ENCODE peak calls at places on chromosome 6, in four cellular contexts. J, F, R and Y are unnamed samples. For H3K4me1, the result is how much of the 10 kb centered on the place peaks cover.

GRCh38 chr6:167134448-167135328 is 11.8 kb downstream of the CCR6 start:
- DNase-seq in F (no peak), R (no peak), J (no peak), Y (no peak)

GRCh38 chr6:44446626-44447297 is 59.3 kb downstream of the CDC5L start:
- DNase-seq in J (peak), R (peak), F (no peak), Y (no peak)

GRCh38 chr6:143948208-143948607 is 59.9 kb downstream of the PLAGL1 start:
- DNase-seq in F (no peak), J (no peak), R (no peak), Y (no peak)

GRCh38 chr6:169880516-169880915 is 129.1 kb downstream of the ERMARD start:
- DNase-seq in R (no peak), F (peak), J (no peak), Y (no peak)

GRCh38 chr6:98498891-98499290 is 335.5 kb upstream of the POU3F2 start:
- DNase-seq in J (no peak), F (no peak), R (no peak), Y (no peak)

GRCh38 chr6:4599924-4600323 is 176.3 kb upstream of the CDYL start:
- DNase-seq in J (peak), F (no peak), R (peak), Y (no peak)

GRCh38 chr6:43243649-43244321 is 504 bp downstream of the TTBK1 start:
- DNase-seq in R (no peak), F (no peak), J (no peak), Y (no peak)

GRCh38 chr6:157602521-157603288 is 220.3 kb upstream of the SNX9 start:
- DNase-seq in J (no peak), R (no peak), F (no peak), Y (no peak)

GRCh38 chr6:118501816-118502568 is 46.1 kb upstream of the PLN start:
- DNase-seq in R (no peak), F (no peak), J (no peak), Y (no peak)

GRCh38 chr6:117559299-117559698 is 43.0 kb downstream of the GOPC start:
- DNase-seq in F (no peak), R (no peak), J (no peak), Y (no peak)

GRCh38 chr6:11618533-11618932 is 81.0 kb downstream of the TMEM170B start:
- DNase-seq in R (no peak), J (peak), F (no peak), Y (no peak)

GRCh38 chr6:44126320-44127149 is 717 bp downstream of the MRPL14 start:
- DNase-seq in J (peak), R (peak), F (peak), Y (peak)

DNA sequence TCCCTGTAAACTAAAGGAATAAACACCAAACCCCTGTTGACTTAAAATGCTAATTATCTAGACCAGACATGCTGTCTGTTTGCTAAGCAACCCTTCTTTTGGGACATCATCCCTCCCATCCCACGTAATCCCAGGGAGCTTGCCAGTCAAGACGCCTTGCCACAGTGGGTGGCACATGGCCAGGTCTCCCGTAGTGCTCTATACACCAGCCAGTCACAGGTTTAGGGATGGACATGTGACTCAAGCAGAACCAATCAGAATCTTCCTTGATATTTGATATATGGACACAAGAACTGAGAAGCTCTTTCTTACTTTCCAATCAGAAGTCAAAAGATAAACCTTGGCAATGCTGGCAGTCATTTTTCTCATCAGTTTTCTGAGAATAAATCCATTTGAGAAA is 60.0 kb downstream of the CNKSR3 start:
- DNase-seq in J (no peak), R (no peak), F (no peak), Y (no peak)
- H3K4me1 ChIP-seq in J (under half), R (under half), F (under half), Y (under half)

DNA sequence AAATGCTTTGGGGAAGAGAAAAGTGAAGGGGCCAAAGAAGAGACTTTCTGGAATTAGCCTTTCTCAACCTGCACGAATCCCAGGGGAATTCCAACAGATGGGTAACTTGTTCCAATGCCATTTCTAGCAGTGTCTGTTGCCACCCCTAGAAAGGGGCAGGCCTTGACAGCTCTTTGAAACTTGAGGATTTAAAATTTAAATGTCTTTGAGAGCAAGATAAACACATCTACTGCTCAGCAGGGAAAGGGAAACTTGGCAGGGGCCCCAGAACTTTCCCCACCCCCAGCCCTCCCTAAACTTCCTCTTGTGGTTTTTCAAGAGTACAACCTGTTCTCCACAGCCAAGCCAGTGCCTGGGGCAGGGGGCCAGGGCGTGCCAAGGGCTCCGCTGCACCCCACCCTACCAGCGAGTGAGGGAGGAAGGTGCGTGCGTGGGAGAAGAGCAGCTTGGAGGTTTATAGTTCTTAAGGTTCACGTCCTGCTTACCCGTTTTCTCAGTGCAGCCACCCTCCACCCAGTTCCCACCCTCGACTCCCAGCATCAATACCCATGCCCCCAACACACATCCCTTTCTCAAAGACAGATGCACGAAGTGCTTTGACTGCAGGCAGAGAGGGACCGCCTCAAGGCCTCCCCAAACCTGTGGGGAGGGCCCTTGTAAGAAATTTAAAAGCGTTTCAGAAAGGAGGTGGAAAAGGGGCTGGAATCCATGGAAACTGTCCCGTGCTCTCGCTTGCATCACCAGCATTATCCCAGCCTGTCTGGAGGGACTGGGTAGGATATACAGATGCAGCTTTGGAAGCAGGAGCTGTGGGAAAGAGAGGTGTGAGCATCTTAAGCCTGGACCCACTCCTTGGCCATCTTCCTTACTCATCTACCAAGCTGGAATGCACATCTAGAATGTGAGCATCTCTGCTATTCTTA is 4.5 kb upstream of the TAF8 start:
- DNase-seq in R (peak), J (peak), F (peak), Y (no peak)
- H3K4me3 ChIP-seq in R (no peak), J (peak), F (no peak), Y (no peak)

GRCh38 chr6:33017024-33017423 is 7.6 kb upstream of the HLA-DOA start:
- DNase-seq in F (no peak), R (no peak), J (no peak), Y (no peak)

GRCh38 chr6:33017694-33018353 is 8.4 kb upstream of the HLA-DOA start:
- DNase-seq in J (no peak), R (no peak), F (no peak), Y (no peak)

GRCh38 chr6:33018904-33019303 is 9.5 kb upstream of the HLA-DOA start:
- DNase-seq in R (peak), J (no peak), F (peak), Y (no peak)

GRCh38 chr6:33019358-33019757 is 10.0 kb upstream of the HLA-DOA start:
- DNase-seq in J (no peak), F (no peak), R (no peak), Y (no peak)

GRCh38 chr6:33018418-33018817 is 9.0 kb upstream of the HLA-DOA start:
- DNase-seq in J (no peak), F (no peak), R (no peak), Y (no peak)
- H3K9ac ChIP-seq in J (no peak), F (no peak), R (no peak), Y (no peak)

GRCh38 chr6:40977085-40977484 is 61.9 kb downstream of the UNC5CL start:
- DNase-seq in R (no peak), F (no peak), J (no peak), Y (no peak)
- H3K4me1 ChIP-seq in R (under half), F (under half), J (under half), Y (under half)

DNA sequence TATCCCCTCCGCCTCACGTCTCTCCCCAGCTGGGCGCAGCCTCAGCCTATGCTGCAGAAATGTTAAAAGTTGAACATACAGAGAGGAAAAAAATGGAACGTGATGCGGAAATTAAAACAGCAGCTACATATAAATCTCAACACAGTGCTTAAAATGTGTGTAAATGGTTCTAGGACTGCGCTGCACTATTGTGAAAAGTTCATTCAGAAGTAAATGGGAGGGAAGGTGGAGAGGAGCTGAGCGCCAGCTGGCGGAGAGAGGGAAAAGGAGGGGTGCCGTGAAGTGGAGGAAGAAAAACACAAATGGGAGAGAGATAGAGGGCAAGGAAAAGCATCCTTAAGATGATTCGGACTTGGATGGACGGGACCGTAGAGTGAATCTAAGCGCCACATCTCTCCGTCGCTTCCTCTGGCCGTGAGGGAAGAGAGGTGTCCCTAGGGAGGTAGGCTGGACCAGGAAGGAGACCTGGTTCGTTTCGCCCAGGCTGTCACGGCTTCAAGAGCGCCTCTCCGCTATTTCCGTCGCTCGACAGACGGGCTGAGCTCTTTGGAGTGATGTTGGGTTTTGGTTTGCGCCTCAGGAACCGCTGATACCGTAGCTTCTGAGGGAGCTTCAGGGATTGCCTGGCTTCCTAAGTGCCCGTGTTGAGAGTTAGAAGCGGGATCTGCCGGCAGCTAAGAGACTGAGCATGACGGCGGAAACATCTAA is 113.7 kb downstream of the TRIM27 start:
- DNase-seq in F (no peak), J (no peak), R (no peak), Y (peak)
- H3K4me3 ChIP-seq in F (no peak), J (no peak), R (no peak), Y (peak)

GRCh38 chr6:131367206-131367873 is 205.7 kb upstream of the ARG1 start:
- DNase-seq in F (peak), J (no peak), R (no peak), Y (no peak)

GRCh38 chr6:131377112-131377511 is 195.9 kb upstream of the ARG1 start:
- DNase-seq in R (no peak), J (no peak), F (no peak), Y (no peak)

GRCh38 chr6:131368077-131368911 is 204.7 kb upstream of the ARG1 start:
- DNase-seq in R (peak), J (no peak), F (peak), Y (peak)

DNA sequence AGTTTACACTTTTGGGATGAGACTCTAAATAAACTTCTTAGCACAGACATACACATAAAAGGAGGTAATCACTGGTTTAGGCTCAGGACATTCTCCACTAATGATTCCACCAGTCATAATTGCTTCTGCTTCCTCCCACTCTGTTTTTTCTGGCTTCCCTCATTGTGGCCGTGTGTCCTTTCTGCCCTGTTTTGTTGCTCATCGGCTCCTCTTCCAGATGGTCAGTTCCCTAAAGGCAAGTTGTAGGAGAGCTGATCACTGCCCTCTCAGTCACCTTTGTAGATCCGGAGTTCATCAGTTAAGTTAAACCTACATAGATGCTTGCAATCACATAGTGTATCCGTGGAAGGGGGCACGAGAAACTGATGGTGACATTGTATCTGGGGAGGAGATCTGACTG is 200.5 kb upstream of the ARG1 start:
- DNase-seq in F (no peak), J (no peak), R (no peak), Y (no peak)
- H3K9ac ChIP-seq in F (no peak), J (no peak), R (no peak), Y (no peak)

GRCh38 chr6:113102761-113103160 is 754.4 kb upstream of the MARCKS start:
- DNase-seq in R (peak), J (peak), F (no peak), Y (no peak)

GRCh38 chr6:113103618-113104390 is 753.3 kb upstream of the MARCKS start:
- DNase-seq in R (peak), J (peak), F (no peak), Y (no peak)

GRCh38 chr6:113110211-113110610 is 746.9 kb upstream of the MARCKS start:
- DNase-seq in F (no peak), R (no peak), J (no peak), Y (no peak)

DNA sequence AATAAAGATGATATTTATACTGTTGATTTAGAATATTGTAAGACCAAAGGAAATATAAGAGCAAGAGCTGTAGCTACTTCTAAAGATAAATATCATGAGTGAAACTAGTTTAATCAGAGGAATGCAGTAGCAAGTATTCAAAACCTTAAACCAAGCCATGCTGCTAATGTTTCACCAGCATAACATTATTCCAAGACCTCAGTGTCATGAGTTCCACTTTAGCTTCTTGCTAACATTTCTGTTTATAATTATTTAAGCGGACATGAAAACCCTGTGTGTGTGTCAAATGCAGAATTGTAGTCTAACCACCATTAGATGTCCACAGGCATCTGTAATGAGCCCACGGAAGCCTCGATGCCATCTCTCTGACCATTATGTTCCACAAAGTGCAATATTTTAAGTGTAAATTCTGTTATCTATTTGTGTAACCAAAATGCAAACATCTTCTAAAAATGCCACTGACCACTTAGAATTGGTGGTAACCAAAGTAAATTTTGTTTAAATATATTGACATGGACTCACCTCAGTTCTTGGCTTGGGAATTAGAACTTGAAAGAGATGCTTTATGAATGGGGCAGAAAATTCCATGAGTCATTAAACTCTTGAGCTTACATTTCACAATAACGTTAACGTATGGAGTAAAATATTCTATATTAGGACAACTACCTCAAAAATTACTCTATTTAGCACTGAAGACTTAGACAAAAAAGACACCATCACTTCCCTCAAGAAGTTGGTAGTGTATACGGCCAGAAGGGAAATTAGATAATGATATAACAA is 752.4 kb upstream of the MARCKS start:
- DNase-seq in F (no peak), R (no peak), J (no peak), Y (no peak)
- H3K4me1 ChIP-seq in F (under half), R (under half), J (under half), Y (under half)

GRCh38 chr6:154488802-154489437 is 21.6 kb downstream of the CNKSR3 start:
- DNase-seq in J (peak), R (peak), F (no peak), Y (no peak)

GRCh38 chr6:154485784-154486183 is 24.7 kb downstream of the CNKSR3 start:
- DNase-seq in J (no peak), F (peak), R (peak), Y (no peak)

GRCh38 chr6:154491567-154492470 is 18.7 kb downstream of the CNKSR3 start:
- DNase-seq in J (no peak), F (no peak), R (no peak), Y (no peak)

GRCh38 chr6:154487367-154488275 is 22.9 kb downstream of the CNKSR3 start:
- DNase-seq in R (no peak), J (no peak), F (peak), Y (no peak)

GRCh38 chr6:154488276-154488627 is 22.2 kb downstream of the CNKSR3 start:
- DNase-seq in J (no peak), F (no peak), R (peak), Y (no peak)
- H3K4me3 ChIP-seq in J (peak), F (no peak), R (no peak), Y (no peak)

DNA sequence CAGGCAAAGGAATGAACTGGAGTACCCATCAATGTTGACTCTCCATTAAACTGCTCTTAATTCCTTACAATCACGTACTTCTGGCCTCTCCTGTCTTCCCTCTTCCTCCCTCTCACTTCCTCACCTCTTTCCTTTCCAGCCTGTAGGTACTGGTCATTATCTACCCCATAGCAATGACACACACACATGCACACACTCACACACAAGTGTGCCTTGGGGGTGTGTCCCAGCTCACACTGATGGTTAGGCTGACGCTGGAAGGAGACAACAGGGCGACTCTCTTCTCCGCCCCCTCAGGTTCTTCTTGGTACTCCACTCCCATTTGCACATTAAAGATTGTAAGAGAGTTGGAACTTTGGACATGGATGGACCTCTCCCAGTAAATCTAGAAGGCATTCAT is 14.0 kb upstream of the SERPINB9 start:
- DNase-seq in R (no peak), F (peak), J (no peak), Y (peak)
- H3K9ac ChIP-seq in R (no peak), F (no peak), J (no peak), Y (no peak)